ENCODE peak calls at places on chromosomes 13 and 19, in seven cellular contexts. K, V, F, B, P, R and A are unnamed samples.

GRCh38 chr19:42038675-42039074 is 31.3 kb downstream of the GRIK5 start:
- DNase-seq in K (no peak), V (no peak), F (no peak), B (no peak), P (no peak), R (no peak), A (no peak)

GRCh38 chr19:17312481-17313113 is 3.2 kb downstream of the DDA1 start:
- DNase-seq in K (no peak), V (no peak), F (no peak), B (no peak), P (no peak), R (no peak), A (no peak)

GRCh38 chr13:31880849-31881494 is 141.6 kb downstream of the RXFP2 start:
- DNase-seq in K (no peak), V (no peak), F (no peak), B (no peak), P (no peak), R (no peak), A (no peak)

GRCh38 chr19:48121909-48122371 is 11.3 kb upstream of the PLA2G4C start:
- DNase-seq in K (no peak), V (no peak), F (no peak), B (peak), P (no peak), R (no peak), A (no peak)

GRCh38 chr19:46849610-46850009 is 1.0 kb downstream of the AP2S1 start:
- DNase-seq in K (peak), V (no peak), F (no peak), B (peak), P (no peak), R (no peak), A (no peak)

GRCh38 chr19:35207391-35207871 is 21.1 kb downstream of the FAM187B start:
- DNase-seq in K (no peak), V (no peak), F (no peak), B (no peak), P (no peak), R (no peak), A (no peak)

GRCh38 chr13:79637086-79637763 is 156.3 kb downstream of the NDFIP2 start:
- DNase-seq in K (no peak), V (no peak), F (no peak), B (no peak), P (no peak), R (no peak), A (no peak)

GRCh38 chr13:45191874-45192273 is 9.0 kb downstream of the KCTD4 start:
- DNase-seq in K (no peak), V (no peak), F (no peak), B (no peak), P (no peak), R (no peak), A (no peak)

GRCh38 chr19:6730153-6730804 is 7.1 kb downstream of the GPR108 start:
- DNase-seq in K (peak), V (peak), F (no peak), B (no peak), P (peak), R (peak), A (peak)

GRCh38 chr19:1177322-1178114 is 3.5 kb upstream of the SBNO2 start:
- DNase-seq in K (no peak), V (peak), F (peak), B (peak), P (no peak), R (no peak), A (peak)

GRCh38 chr13:26022538-26023292 is 29.1 kb downstream of the SHISA2 start:
- DNase-seq in K (no peak), V (peak), F (no peak), B (no peak), P (no peak), R (no peak), A (peak)

GRCh38 chr13:24997367-24997967 is 98.5 kb upstream of the PABPC3 start:
- DNase-seq in K (peak), V (peak), F (no peak), B (peak), P (peak), R (no peak), A (peak)

GRCh38 chr13:111095031-111095840 is 19.9 kb upstream of the ARHGEF7 start:
- DNase-seq in K (no peak), V (no peak), F (no peak), B (no peak), P (no peak), R (no peak), A (no peak)

GRCh38 chr19:43656436-43656835 is 13.5 kb downstream of the PLAUR start:
- DNase-seq in K (no peak), V (no peak), F (no peak), B (no peak), P (no peak), R (no peak), A (no peak)

GRCh38 chr19:54959840-54960239 is 6.3 kb upstream of the NLRP2 start:
- DNase-seq in K (no peak), V (no peak), F (no peak), B (no peak), P (no peak), R (no peak), A (peak)

GRCh38 chr13:24622481-24622880 is 57.7 kb upstream of the ATP12A start:
- DNase-seq in K (no peak), V (no peak), F (no peak), B (no peak), P (no peak), R (no peak), A (no peak)

GRCh38 chr13:73138276-73138950 is 79.6 kb downstream of the KLF5 start:
- DNase-seq in K (no peak), V (peak), F (no peak), B (no peak), P (peak), R (no peak), A (no peak)

GRCh38 chr19:48487944-48488343 is 18.8 kb downstream of the CYTH2 start:
- DNase-seq in K (no peak), V (peak), F (peak), B (peak), P (peak), R (no peak), A (no peak)

GRCh38 chr13:64099994-64100393 is 2684.3 kb upstream of the PCDH20 start:
- DNase-seq in K (no peak), V (no peak), F (no peak), B (no peak), P (no peak), R (no peak), A (no peak)

GRCh38 chr19:56015756-56016155 is 29.2 kb downstream of the NLRP5 start:
- DNase-seq in K (peak), V (no peak), F (no peak), B (no peak), P (peak), R (no peak), A (peak)

GRCh38 chr13:24693862-24694471 is 13.8 kb downstream of the ATP12A start:
- DNase-seq in K (peak), V (peak), F (peak), B (peak), P (peak), R (no peak), A (peak)

GRCh38 chr19:35879770-35880317 is 11.5 kb downstream of the APLP1 start:
- DNase-seq in K (peak), V (peak), F (peak), B (peak), P (peak), R (peak), A (peak)

GRCh38 chr13:25468330-25469178 is 96.8 kb downstream of the ATP8A2 start:
- DNase-seq in K (peak), V (no peak), F (no peak), B (no peak), P (no peak), R (no peak), A (no peak)

GRCh38 chr13:48492123-48493075 is 40.5 kb downstream of the RCBTB2 start:
- DNase-seq in K (no peak), V (no peak), F (no peak), B (peak), P (no peak), R (no peak), A (peak)

GRCh38 chr19:3270908-3271307 is 46.4 kb downstream of the CELF5 start:
- DNase-seq in K (peak), V (peak), F (peak), B (no peak), P (peak), R (no peak), A (peak)

GRCh38 chr19:36152061-36152885 is at the start of gene COX7A1:
- DNase-seq in K (no peak), V (no peak), F (no peak), B (peak), P (no peak), R (no peak), A (no peak)

GRCh38 chr13:27001705-27002104 is 169.9 kb downstream of the USP12 start:
- DNase-seq in K (no peak), V (no peak), F (no peak), B (no peak), P (no peak), R (no peak), A (no peak)

GRCh38 chr19:18450934-18451836 is 13.3 kb upstream of the ISYNA1 start:
- DNase-seq in K (peak), V (peak), F (no peak), B (peak), P (peak), R (no peak), A (peak)

GRCh38 chr19:18450021-18450933 is 12.3 kb upstream of the ISYNA1 start:
- DNase-seq in K (no peak), V (no peak), F (no peak), B (no peak), P (no peak), R (no peak), A (no peak)

GRCh38 chr19:18456279-18456678 is 18.3 kb upstream of the ISYNA1 start:
- DNase-seq in K (no peak), V (no peak), F (no peak), B (no peak), P (no peak), R (no peak), A (no peak)

GRCh38 chr19:18452386-18452785 is 14.5 kb upstream of the ISYNA1 start:
- DNase-seq in K (no peak), V (no peak), F (no peak), B (no peak), P (no peak), R (no peak), A (no peak)

GRCh38 chr19:18453269-18454024 is 15.5 kb upstream of the ISYNA1 start:
- DNase-seq in K (no peak), V (peak), F (no peak), B (no peak), P (no peak), R (no peak), A (no peak)
- TF ChIP-seq MAX in K (no peak), V (no peak), F (no peak), B (no peak), P (no peak), R (no peak), A (no peak)

GRCh38 chr19:10517760-10518443 is 655 bp upstream of the S1PR5 start:
- DNase-seq in K (peak), V (peak), F (no peak), B (no peak), P (no peak), R (no peak), A (peak)
- TF ChIP-seq POLR2A in K (no peak), V (no peak), F (no peak), B (no peak), P (no peak), R (no peak), A (no peak)

DNA sequence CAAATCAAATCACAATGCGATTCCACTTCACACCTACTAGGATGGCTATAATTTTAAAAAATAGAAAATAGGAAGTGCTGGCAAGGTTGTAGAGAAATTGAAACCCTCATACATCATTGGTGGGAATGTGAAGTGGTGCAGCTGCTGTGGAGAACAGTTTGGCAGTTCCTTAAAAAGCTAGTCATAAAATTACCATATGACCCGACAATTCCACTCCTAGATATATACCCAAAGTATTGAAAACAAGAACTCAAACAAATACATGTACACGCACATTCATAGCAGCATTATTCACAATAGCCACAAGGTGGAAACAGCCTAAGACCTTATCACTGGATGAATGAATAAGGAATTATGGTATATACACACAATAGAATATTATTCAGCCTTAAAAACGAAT is 12.0 kb downstream of the HMGB1 start:
- DNase-seq in K (no peak), V (peak), F (no peak), B (no peak), P (no peak), R (no peak), A (peak)
- TF ChIP-seq MAX in K (no peak), V (no peak), F (no peak), B (no peak), P (no peak), R (no peak), A (no peak)

DNA sequence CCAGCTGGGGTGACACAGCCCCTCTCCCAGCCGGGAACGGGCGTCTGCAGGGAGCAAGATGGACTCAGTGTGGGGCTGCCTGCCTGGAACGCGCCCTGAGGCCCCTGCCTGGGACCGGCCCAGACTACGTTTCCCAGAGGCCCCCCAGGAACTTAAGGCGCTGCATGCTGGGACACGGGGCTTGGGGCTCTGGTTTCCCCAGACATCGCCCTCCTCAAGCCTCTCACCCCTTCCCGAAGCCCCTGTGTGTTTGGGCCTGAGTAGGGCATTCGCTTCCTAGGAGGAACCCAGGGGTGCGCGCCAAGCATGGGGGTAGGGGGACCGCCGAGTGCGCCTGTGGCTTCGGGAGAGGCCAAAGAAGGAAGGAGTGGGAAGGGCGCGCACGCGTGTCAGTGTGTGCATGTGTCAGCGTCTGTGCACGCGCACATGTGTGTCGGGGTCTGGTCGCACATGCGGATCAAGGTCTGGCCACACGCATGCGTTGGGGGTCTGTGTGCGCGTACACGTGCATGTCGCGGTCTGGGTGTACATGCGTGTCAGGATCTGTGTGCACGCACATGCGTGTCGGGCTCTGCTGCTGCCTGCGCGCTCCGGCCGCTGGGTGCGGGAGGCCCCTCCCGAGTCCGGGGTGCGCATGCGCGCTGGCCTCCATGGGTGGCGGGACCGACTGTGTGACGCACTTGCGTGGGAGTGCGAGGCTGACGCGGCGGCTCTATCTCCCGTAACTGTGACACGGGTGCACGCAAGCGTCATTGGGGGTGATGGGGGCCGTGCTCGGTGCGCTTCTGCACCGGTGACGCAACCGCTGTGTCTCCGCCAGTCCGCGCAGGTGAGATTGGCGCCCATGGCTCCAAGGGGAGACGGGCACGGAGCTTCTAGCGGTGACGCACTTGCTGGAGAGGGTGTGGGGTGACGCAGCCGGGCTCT is 16.2 kb downstream of the ZNF331 start:
- DNase-seq in K (no peak), V (peak), F (no peak), B (peak), P (no peak), R (no peak), A (peak)
- TF ChIP-seq POLR2A in K (no peak), V (peak), F (no peak), B (no peak), P (no peak), R (no peak), A (no peak)

GRCh38 chr19:33297401-33298145 is 4.8 kb downstream of the CEBPA start:
- DNase-seq in K (no peak), V (no peak), F (no peak), B (no peak), P (no peak), R (no peak), A (peak)

GRCh38 chr19:33296473-33297060 is 5.8 kb downstream of the CEBPA start:
- DNase-seq in K (no peak), V (no peak), F (no peak), B (no peak), P (no peak), R (no peak), A (no peak)

GRCh38 chr19:33300016-33300981 is 2.0 kb downstream of the CEBPA start:
- DNase-seq in K (no peak), V (no peak), F (no peak), B (no peak), P (peak), R (no peak), A (peak)

GRCh38 chr19:33299061-33299665 is 3.2 kb downstream of the CEBPA start:
- DNase-seq in K (no peak), V (no peak), F (no peak), B (no peak), P (no peak), R (no peak), A (peak)

GRCh38 chr19:33298146-33298911 is 4.0 kb downstream of the CEBPA start:
- DNase-seq in K (no peak), V (no peak), F (no peak), B (no peak), P (no peak), R (no peak), A (peak)
- TF ChIP-seq MAX in K (no peak), V (no peak), F (no peak), B (no peak), P (peak), R (no peak), A (no peak)

GRCh38 chr13:60397693-60398437 is 845 bp downstream of the TDRD3 start:
- DNase-seq in K (no peak), V (peak), F (no peak), B (peak), P (peak), R (no peak), A (peak)

GRCh38 chr13:60396008-60396782 is 825 bp upstream of the TDRD3 start:
- DNase-seq in K (peak), V (peak), F (peak), B (peak), P (peak), R (peak), A (peak)

GRCh38 chr13:60398949-60399589 is 2.0 kb downstream of the TDRD3 start:
- DNase-seq in K (peak), V (no peak), F (no peak), B (peak), P (no peak), R (no peak), A (peak)

GRCh38 chr13:60398438-60398891 is 1.4 kb downstream of the TDRD3 start:
- DNase-seq in K (no peak), V (no peak), F (no peak), B (no peak), P (no peak), R (no peak), A (peak)

GRCh38 chr13:60396783-60397692 is at the start of gene TDRD3:
- DNase-seq in K (peak), V (peak), F (peak), B (peak), P (peak), R (peak), A (peak)
- TF ChIP-seq POLR2A in K (peak), V (peak), F (no peak), B (peak), P (peak), R (peak), A (peak)

GRCh38 chr19:14561832-14562351 is 10.0 kb downstream of the NDUFB7 start:
- DNase-seq in K (no peak), V (no peak), F (no peak), B (no peak), P (no peak), R (no peak), A (peak)
- TF ChIP-seq MAX in K (no peak), V (no peak), F (no peak), B (no peak), P (no peak), R (no peak), A (no peak)